ENCODE peak calls at places on chromosomes 4 and X, in six cellular contexts. J is bronchial epithelial cell; D is stimulated activated CD4-positive, alpha-beta T cell treated with anti-CD3 and anti-CD28 coated beads, Interleukin-1b, Interleukin-23, amount 100 ng/mL, for 48 hours; X is cardiac septum; M is stimulated activated effector memory CD8-positive, alpha-beta T cell treated with anti-CD3 and anti-CD28 coated beads, Interleukin-12 subunit alpha, Interleukin-12 subunit beta, amount 100 ng/mL, for 72 hours; S is mesothelial cell of epicardium. Z is an unnamed sample.

GRCh38 chr4:173917255-173917960 is 366.1 kb downstream of the FBXO8 start:
- DNase-seq in D (no peak), J (peak), X (no peak), S (no peak), M (no peak), Z (no peak)

GRCh38 chrX:96417695-96418094 is 266.9 kb upstream of the DIAPH2 start:
- DNase-seq in M (no peak), D (no peak), X (no peak), J (no peak), S (no peak), Z (no peak)

GRCh38 chr4:114980932-114981693 is 132.3 kb downstream of the NDST4 start:
- DNase-seq in D (no peak), S (no peak), X (no peak), M (no peak), J (no peak), Z (no peak)

GRCh38 chrX:314049-314448 is 4.5 kb downstream of the GTPBP6 start:
- DNase-seq in M (no peak), D (no peak), J (no peak), S (no peak), X (no peak), Z (peak)

GRCh38 chrX:64330284-64330683 is 65.0 kb downstream of the MTMR8 start:
- DNase-seq in X (no peak), S (no peak), J (no peak), M (no peak), D (no peak), Z (no peak)

GRCh38 chr4:53595204-53595603 is 3.9 kb upstream of the LNX1 start:
- DNase-seq in D (no peak), J (peak), X (no peak), S (no peak), M (no peak), Z (no peak)

GRCh38 chrX:65607070-65607742 is 60.2 kb upstream of the MSN start:
- DNase-seq in J (peak), M (no peak), S (no peak), X (no peak), D (peak), Z (no peak)

GRCh38 chrX:103101280-103102042 is 8.5 kb upstream of the NXF3 start:
- DNase-seq in M (no peak), X (no peak), S (no peak), J (no peak), D (no peak), Z (no peak)

GRCh38 chr4:82704156-82704555 is 94.4 kb downstream of the SCD5 start:
- DNase-seq in J (no peak), S (no peak), X (no peak), D (no peak), M (no peak), Z (no peak)

GRCh38 chr4:165384608-165385007 is 5.8 kb downstream of the CPE start:
- DNase-seq in S (no peak), J (peak), D (no peak), M (no peak), X (no peak), Z (no peak)

GRCh38 chrX:34810911-34811310 is 131.7 kb upstream of the FAM47B start:
- DNase-seq in X (no peak), S (no peak), D (no peak), M (no peak), J (no peak), Z (no peak)

GRCh38 chrX:96591418-96591817 is 93.2 kb upstream of the DIAPH2 start:
- DNase-seq in M (no peak), J (no peak), S (no peak), D (no peak), X (no peak), Z (no peak)

GRCh38 chr4:3714642-3715001 is 51.6 kb upstream of the ADRA2C start:
- DNase-seq in M (no peak), X (no peak), S (no peak), D (no peak), J (no peak), Z (peak)

GRCh38 chr4:164252286-164252685 is 501.6 kb upstream of the SMIM31 start:
- DNase-seq in X (no peak), J (peak), S (no peak), D (no peak), M (no peak), Z (no peak)

GRCh38 chr4:91319869-91320268 is 983.9 kb upstream of the GRID2 start:
- DNase-seq in S (no peak), D (no peak), X (no peak), M (no peak), J (peak), Z (no peak)

GRCh38 chrX:10634681-10635161 is 14.3 kb upstream of the MID1 start:
- DNase-seq in S (no peak), X (no peak), J (peak), D (no peak), M (no peak), Z (no peak)